ENCODE peak calls at places on chromosomes 13 and 19, in six cellular contexts. One of them, this sample, is unnamed.
A peak's percentile ranks its signal among the peaks of the same experiment; 100 is the strongest.

GRCh38 chr13:48909088-48909389 is 66.7 kb upstream of the FNDC3A start:
- DNase-seq in Jurkat, Clone E6-1: no peak
- DNase-seq in CD4-positive, alpha-beta memory T cell: no peak
- DNase-seq in A549: no peak
- DNase-seq in substantia nigra: no peak
- DNase-seq in cardiac muscle cell: no peak
- DNase-seq in this sample: no peak

GRCh38 chr19:16882146-16882545 is 6.7 kb upstream of the F2RL3 start:
- DNase-seq in A549: no peak
- DNase-seq in cardiac muscle cell: peak; percentile 9
- DNase-seq in Jurkat, Clone E6-1: no peak
- DNase-seq in substantia nigra: no peak
- DNase-seq in CD4-positive, alpha-beta memory T cell: no peak
- DNase-seq in this sample: no peak

GRCh38 chr13:41713405-41713804 is 247.5 kb downstream of the VWA8 start:
- DNase-seq in Jurkat, Clone E6-1: no peak
- DNase-seq in substantia nigra: no peak
- DNase-seq in cardiac muscle cell: no peak
- DNase-seq in CD4-positive, alpha-beta memory T cell: no peak
- DNase-seq in A549: no peak
- DNase-seq in this sample: no peak

GRCh38 chr13:113087923-113088690 is 17.5 kb upstream of the F7 start:
- DNase-seq in CD4-positive, alpha-beta memory T cell: no peak
- DNase-seq in cardiac muscle cell: no peak
- DNase-seq in Jurkat, Clone E6-1: no peak
- DNase-seq in A549: no peak
- DNase-seq in substantia nigra: no peak
- DNase-seq in this sample: no peak

GRCh38 chr13:114090476-114090875 is 41.9 kb downstream of the RASA3 start:
- DNase-seq in cardiac muscle cell: no peak
- DNase-seq in Jurkat, Clone E6-1: no peak
- DNase-seq in A549: no peak
- DNase-seq in substantia nigra: no peak
- DNase-seq in CD4-positive, alpha-beta memory T cell: no peak
- DNase-seq in this sample: peak; percentile 31

GRCh38 chr19:34253711-34254551 is 423 bp upstream of the GARRE1 start:
- DNase-seq in substantia nigra: peak; percentile 71
- DNase-seq in Jurkat, Clone E6-1: peak; percentile 44
- DNase-seq in cardiac muscle cell: no peak
- DNase-seq in A549: no peak
- DNase-seq in CD4-positive, alpha-beta memory T cell: no peak
- DNase-seq in this sample: peak; percentile 92

GRCh38 chr19:4807188-4807587 is 15.7 kb downstream of the FEM1A start:
- DNase-seq in A549: no peak
- DNase-seq in substantia nigra: peak; percentile 9
- DNase-seq in CD4-positive, alpha-beta memory T cell: no peak
- DNase-seq in cardiac muscle cell: no peak
- DNase-seq in Jurkat, Clone E6-1: no peak
- DNase-seq in this sample: no peak

GRCh38 chr19:51093066-51093465 is 10.4 kb upstream of the KLK14 start:
- DNase-seq in CD4-positive, alpha-beta memory T cell: no peak
- DNase-seq in A549: no peak
- DNase-seq in Jurkat, Clone E6-1: no peak
- DNase-seq in cardiac muscle cell: no peak
- DNase-seq in substantia nigra: peak; percentile 11
- DNase-seq in this sample: no peak

GRCh38 chr19:15781659-15782058 is 5.8 kb upstream of the OR10H5 start:
- DNase-seq in Jurkat, Clone E6-1: no peak
- DNase-seq in cardiac muscle cell: no peak
- DNase-seq in substantia nigra: no peak
- DNase-seq in CD4-positive, alpha-beta memory T cell: no peak
- DNase-seq in A549: no peak
- DNase-seq in this sample: no peak

GRCh38 chr19:6450166-6450565 is 9.4 kb downstream of the SLC25A23 start:
- DNase-seq in A549: no peak
- DNase-seq in cardiac muscle cell: no peak
- DNase-seq in CD4-positive, alpha-beta memory T cell: no peak
- DNase-seq in Jurkat, Clone E6-1: no peak
- DNase-seq in substantia nigra: no peak
- DNase-seq in this sample: no peak

GRCh38 chr13:51002736-51003135 is 93.1 kb downstream of the RNASEH2B start:
- DNase-seq in substantia nigra: no peak
- DNase-seq in cardiac muscle cell: no peak
- DNase-seq in CD4-positive, alpha-beta memory T cell: no peak
- DNase-seq in A549: no peak
- DNase-seq in Jurkat, Clone E6-1: no peak
- DNase-seq in this sample: no peak

GRCh38 chr19:4517451-4518057 is 732 bp downstream of the PLIN4 start:
- DNase-seq in cardiac muscle cell: no peak
- DNase-seq in A549: no peak
- DNase-seq in substantia nigra: no peak
- DNase-seq in Jurkat, Clone E6-1: no peak
- DNase-seq in CD4-positive, alpha-beta memory T cell: no peak
- DNase-seq in this sample: no peak

GRCh38 chr13:22040810-22041364 is 370.0 kb downstream of the FGF9 start:
- DNase-seq in A549: peak; percentile 10
- DNase-seq in cardiac muscle cell: no peak
- DNase-seq in substantia nigra: no peak
- DNase-seq in CD4-positive, alpha-beta memory T cell: no peak
- DNase-seq in Jurkat, Clone E6-1: no peak
- DNase-seq in this sample: no peak

GRCh38 chr13:48571121-48571901 is 38.4 kb upstream of the RCBTB2 start:
- DNase-seq in CD4-positive, alpha-beta memory T cell: no peak
- DNase-seq in substantia nigra: no peak
- DNase-seq in Jurkat, Clone E6-1: peak; percentile 53
- DNase-seq in A549: no peak
- DNase-seq in cardiac muscle cell: peak; percentile 83
- DNase-seq in this sample: no peak

GRCh38 chr19:2524840-2525723 is 49.2 kb downstream of the GADD45B start:
- DNase-seq in substantia nigra: no peak
- DNase-seq in CD4-positive, alpha-beta memory T cell: no peak
- DNase-seq in A549: peak; percentile 74
- DNase-seq in Jurkat, Clone E6-1: no peak
- DNase-seq in cardiac muscle cell: peak; percentile 40
- DNase-seq in this sample: peak; percentile 92

GRCh38 chr13:27086599-27087265 is 84.9 kb downstream of the USP12 start:
- DNase-seq in cardiac muscle cell: no peak
- DNase-seq in Jurkat, Clone E6-1: no peak
- DNase-seq in CD4-positive, alpha-beta memory T cell: no peak
- DNase-seq in substantia nigra: no peak
- DNase-seq in A549: no peak
- DNase-seq in this sample: no peak

GRCh38 chr19:50277966-50278580 is 51.1 kb downstream of the KCNC3 start:
- DNase-seq in cardiac muscle cell: no peak
- DNase-seq in Jurkat, Clone E6-1: no peak
- DNase-seq in A549: no peak
- DNase-seq in CD4-positive, alpha-beta memory T cell: no peak
- DNase-seq in substantia nigra: no peak
- DNase-seq in this sample: no peak

GRCh38 chr19:41325947-41326706 is 16.2 kb downstream of the CCDC97 start:
- DNase-seq in A549: no peak
- DNase-seq in cardiac muscle cell: peak; percentile 57
- DNase-seq in CD4-positive, alpha-beta memory T cell: peak; percentile 30
- DNase-seq in Jurkat, Clone E6-1: no peak
- DNase-seq in substantia nigra: no peak
- DNase-seq in this sample: no peak

GRCh38 chr13:33537691-33538090 is 252.1 kb upstream of the STARD13 start:
- DNase-seq in A549: no peak
- DNase-seq in Jurkat, Clone E6-1: no peak
- DNase-seq in substantia nigra: no peak
- DNase-seq in cardiac muscle cell: no peak
- DNase-seq in CD4-positive, alpha-beta memory T cell: no peak
- DNase-seq in this sample: no peak

GRCh38 chr13:105805866-105806265 is 729.6 kb downstream of the EFNB2 start:
- DNase-seq in cardiac muscle cell: no peak
- DNase-seq in substantia nigra: no peak
- DNase-seq in CD4-positive, alpha-beta memory T cell: no peak
- DNase-seq in Jurkat, Clone E6-1: no peak
- DNase-seq in A549: no peak
- DNase-seq in this sample: no peak